ENCODE peak calls at places on chromosomes 11 and 22, in five cellular contexts. A, K, X, L and Q are unnamed samples.

GRCh38 chr11:32173435-32173834 is 82.6 kb downstream of the RCN1 start:
- DNase-seq in K (no peak), L (peak; percentile 69), A (peak; percentile 83), X (no peak), Q (peak; percentile 51)

GRCh38 chr11:123166095-123166559 is 28.9 kb downstream of the CLMP start:
- DNase-seq in L (no peak), A (peak; percentile 94), K (no peak), X (no peak), Q (peak; percentile 42)

GRCh38 chr11:110479445-110480101 is 49.8 kb downstream of the FDX1 start:
- DNase-seq in K (no peak), X (no peak), L (no peak), A (peak; percentile 73), Q (no peak)

GRCh38 chr22:45218974-45219373 is 21.7 kb downstream of the KIAA0930 start:
- DNase-seq in A (no peak), L (no peak), K (no peak), X (no peak), Q (no peak)

GRCh38 chr11:122863704-122864326 is 18.7 kb upstream of the JHY start:
- DNase-seq in A (peak; percentile 64), L (no peak), K (no peak), X (peak; percentile 37), Q (peak; percentile 62)

GRCh38 chr11:126949066-126949945 is 51.3 kb downstream of the KIRREL3 start:
- DNase-seq in X (no peak), K (no peak), A (no peak), L (no peak), Q (no peak)

GRCh38 chr11:26649884-26650283 is 72.0 kb downstream of the SLC5A12 start:
- DNase-seq in L (no peak), K (no peak), A (peak; percentile 82), X (no peak), Q (peak; percentile 71)

GRCh38 chr22:27588915-27589314 is 212.6 kb downstream of the MN1 start:
- DNase-seq in K (no peak), A (no peak), X (no peak), L (no peak), Q (no peak)

GRCh38 chr11:68460741-68461283 is at the start of gene PPP6R3:
- DNase-seq in X (no peak), K (no peak), A (no peak), L (no peak), Q (no peak)

GRCh38 chr11:13487661-13488030 is 8.2 kb downstream of the PTH start:
- DNase-seq in K (no peak), L (no peak), X (peak; percentile 17), A (peak; percentile 27), Q (peak; percentile 34)

GRCh38 chr22:47042116-47042825 is 279.8 kb downstream of the TBC1D22A start:
- DNase-seq in L (no peak), X (no peak), K (no peak), A (no peak), Q (no peak)

GRCh38 chr11:126352934-126353801 is 2.3 kb upstream of the ST3GAL4 start:
- DNase-seq in K (no peak), A (peak; percentile 57), X (no peak), L (no peak), Q (no peak)

GRCh38 chr22:41334215-41334614 is 32.9 kb downstream of the ZC3H7B start:
- DNase-seq in K (no peak), A (no peak), L (no peak), X (no peak), Q (no peak)

GRCh38 chr11:16226245-16226644 is 130.1 kb downstream of the SOX6 start:
- DNase-seq in L (peak; percentile 72), A (peak; percentile 25), K (no peak), X (no peak), Q (peak; percentile 89)

GRCh38 chr11:121604152-121604551 is 151.4 kb upstream of the SORL1-AS1 start:
- DNase-seq in A (no peak), X (no peak), K (no peak), L (no peak), Q (no peak)

GRCh38 chr22:42432020-42432596 is at the start of gene NFAM1:
- DNase-seq in L (no peak), X (no peak), A (no peak), K (no peak), Q (peak; percentile 22)

GRCh38 chr11:121494355-121495099 is 41.8 kb upstream of the SORL1-AS1 start:
- DNase-seq in L (peak; percentile 5), A (no peak), X (peak; percentile 34), K (no peak), Q (no peak)

GRCh38 chr11:90646706-90647105 is 423.9 kb upstream of the CHORDC1 start:
- DNase-seq in X (no peak), K (no peak), A (no peak), L (no peak), Q (no peak)

GRCh38 chr11:83659466-83659865 is 373.3 kb upstream of the CCDC90B start:
- DNase-seq in A (no peak), L (no peak), K (no peak), X (no peak), Q (no peak)

GRCh38 chr22:31272522-31273446 is 19.5 kb downstream of the PIK3IP1 start:
- DNase-seq in X (peak; percentile 65), K (no peak), A (peak; percentile 75), L (no peak), Q (peak; percentile 64)

GRCh38 chr22:47091241-47091691 is 328.8 kb downstream of the TBC1D22A start:
- DNase-seq in A (peak; percentile 36), K (no peak), L (no peak), X (no peak), Q (no peak)

GRCh38 chr22:45997775-45998637 is 21.0 kb upstream of the WNT7B start:
- DNase-seq in K (no peak), L (no peak), X (no peak), A (no peak), Q (no peak)

GRCh38 chr11:112355726-112356125 is 95.1 kb upstream of the PLET1 start:
- DNase-seq in L (no peak), A (peak; percentile 72), K (no peak), X (no peak), Q (no peak)

GRCh38 chr11:34358666-34359547 is 1.1 kb upstream of the ABTB2 start:
- DNase-seq in X (peak; percentile 78), K (peak; percentile 49), A (peak; percentile 87), L (peak; percentile 83), Q (peak; percentile 73)

GRCh38 chr11:111851636-111852035 is 19.7 kb downstream of the ALG9 start:
- DNase-seq in X (no peak), A (peak; percentile 50), L (no peak), K (no peak), Q (no peak)

GRCh38 chr11:11691296-11692141 is 69.7 kb upstream of the GALNT18 start:
- DNase-seq in K (no peak), A (no peak), L (no peak), X (no peak), Q (no peak)

GRCh38 chr11:78961186-78961782 is 386.6 kb upstream of the NARS2 start:
- DNase-seq in X (no peak), L (no peak), K (no peak), A (peak; percentile 49), Q (peak; percentile 64)

GRCh38 chr11:8768625-8769333 is 86.2 kb downstream of the RPL27A start:
- DNase-seq in K (no peak), L (no peak), X (no peak), A (peak; percentile 56), Q (peak; percentile 63)

GRCh38 chr22:29195118-29195963 is 10.4 kb upstream of the EMID1 start:
- DNase-seq in A (peak; percentile 37), X (no peak), L (no peak), K (no peak), Q (no peak)

GRCh38 chr22:50255099-50255498 is 4.0 kb upstream of the HDAC10 start:
- DNase-seq in X (no peak), L (no peak), K (no peak), A (no peak), Q (no peak)

GRCh38 chr11:46392421-46393230 is 1.1 kb upstream of the CHRM4 start:
- DNase-seq in X (peak; percentile 76), K (peak; percentile 73), L (peak; percentile 78), A (peak; percentile 88), Q (peak; percentile 89)

GRCh38 chr11:134331565-134332188 is at the start of gene GLB1L2:
- DNase-seq in K (peak; percentile 74), A (peak; percentile 58), X (peak; percentile 74), L (no peak), Q (peak; percentile 83)

GRCh38 chr11:74465291-74465708 is 2.0 kb downstream of the KCNE3 start:
- DNase-seq in L (no peak), X (no peak), K (no peak), A (no peak), Q (peak; percentile 23)

GRCh38 chr11:119166368-119167076 is 2.0 kb upstream of the NLRX1 start:
- DNase-seq in X (no peak), K (no peak), A (peak; percentile 38), L (no peak), Q (no peak)

GRCh38 chr11:1119282-1120146 is 38.2 kb upstream of the MUC5AC start:
- DNase-seq in X (no peak), K (no peak), A (no peak), L (no peak), Q (no peak)

GRCh38 chr11:6303657-6304056 is 16.6 kb downstream of the CAVIN3 start:
- DNase-seq in X (no peak), L (no peak), K (no peak), A (no peak), Q (no peak)
- H3K4me3 ChIP-seq in X (no peak overlapping the region), L (no peak overlapping the region), K (no peak overlapping the region), A (no peak overlapping the region), Q (no peak overlapping the region)

DNA sequence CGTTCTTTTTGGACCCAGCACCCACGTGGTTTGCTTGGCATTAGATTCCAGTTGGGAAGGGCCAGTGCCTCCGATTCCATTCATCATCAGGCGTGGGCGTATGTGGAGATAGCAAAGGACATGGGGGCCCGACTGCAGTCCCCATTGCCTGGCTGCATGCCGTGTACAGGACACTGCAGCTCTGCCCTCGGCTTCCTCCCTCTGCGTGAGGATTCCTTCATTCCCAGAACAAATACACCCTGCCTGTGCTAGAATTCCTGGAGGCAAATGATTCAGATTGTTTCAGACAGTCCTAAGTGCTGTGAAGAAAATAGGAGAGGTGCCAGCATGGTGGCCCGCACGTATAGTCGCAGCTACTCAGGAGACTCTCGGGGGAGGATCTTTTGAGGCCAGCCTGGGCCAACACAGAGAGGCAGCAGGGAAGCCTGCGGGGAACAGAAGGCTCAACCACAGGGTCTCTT is 15.4 kb downstream of the DERL3 start:
- DNase-seq in K (no peak), A (peak; percentile 32), L (no peak), X (no peak), Q (no peak)
- H3K36me3 ChIP-seq in K (peaks cover 56% of the 10 kb centered on the region), A (peaks cover 53% of the 10 kb centered on the region), L (peaks cover 89% of the 10 kb centered on the region), X (peaks cover 64% of the 10 kb centered on the region), Q (peaks cover 41% of the 10 kb centered on the region)

GRCh38 chr22:20979940-20980453 is 2.1 kb upstream of the LZTR1 start:
- DNase-seq in X (no peak), A (no peak), L (no peak), K (no peak), Q (no peak)
- H3K4me3 ChIP-seq in X (no peak overlapping the region), A (no peak overlapping the region), L (no peak overlapping the region), K (no peak overlapping the region), Q (no peak overlapping the region)

DNA sequence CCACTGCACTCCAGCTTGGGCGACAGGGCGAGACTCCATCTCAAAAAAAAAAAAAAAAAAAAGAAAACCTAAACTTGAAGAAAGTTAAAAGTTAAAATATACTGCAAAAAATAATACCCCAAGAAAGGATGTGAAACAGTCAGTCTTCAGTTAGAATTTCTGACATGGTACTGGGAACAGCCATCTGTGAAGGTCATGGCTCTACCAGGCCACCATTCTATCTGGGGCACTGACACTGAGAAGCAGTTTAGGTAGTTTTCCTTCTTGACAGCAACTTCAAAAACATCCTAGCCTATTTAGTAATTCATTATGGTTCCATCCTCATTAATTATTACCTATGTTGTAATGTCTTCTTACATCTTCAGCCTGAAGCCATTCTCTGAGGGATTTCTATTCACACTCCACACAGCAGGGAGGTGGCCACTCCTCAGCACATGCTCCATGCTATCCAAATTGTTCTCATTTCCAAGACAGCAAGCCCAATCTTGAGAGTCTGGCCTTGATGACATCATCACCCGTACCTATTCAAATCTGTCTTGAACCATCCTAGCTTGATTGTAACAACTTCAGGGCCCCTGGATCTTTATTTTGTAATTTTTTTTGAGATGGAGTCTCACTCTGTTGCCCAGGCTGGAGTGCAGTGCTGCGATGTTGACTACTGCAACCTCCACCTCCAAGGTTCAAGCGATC is 38.2 kb downstream of the SERPIND1 start:
- DNase-seq in X (no peak), A (no peak), L (no peak), K (no peak), Q (no peak)
- H3K36me3 ChIP-seq in X (peaks cover 28% of the 10 kb centered on the region), A (peaks cover 32% of the 10 kb centered on the region), L (peaks cover 72% of the 10 kb centered on the region), K (peaks cover 7% of the 10 kb centered on the region), Q (peaks cover 17% of the 10 kb centered on the region)